ENCODE peak calls at places on chromosomes 5 and 9, in five cellular contexts. One of them, this sample, is unnamed.
A peak's percentile ranks its signal among the peaks of the same experiment; 100 is the strongest.

GRCh38 chr9:69175488-69175872 is 1.4 kb downstream of the TJP2 start:
- DNase-seq in ecto neural progenitor cell: no peak
- DNase-seq in NCI-H2029 treated with DMSO at 0.1 percent for 48 hours: no peak
- DNase-seq in stimulated activated CD4-positive, alpha-beta T cell treated with anti-CD3 and anti-CD28 coated beads, Interleukin-4, amount 100 ng/mL, for 48 hours: no peak
- DNase-seq in stimulated activated CD8-positive, alpha-beta memory T cell treated with anti-CD3 and anti-CD28 coated beads, Interleukin-2, amount 100 ng/mL, for 1 hour: no peak
- DNase-seq in this sample: no peak

GRCh38 chr5:175444060-175444904 is at the start of gene DRD1:
- DNase-seq in stimulated activated CD8-positive, alpha-beta memory T cell treated with anti-CD3 and anti-CD28 coated beads, Interleukin-2, amount 100 ng/mL, for 1 hour: no peak
- DNase-seq in NCI-H2029 treated with DMSO at 0.1 percent for 48 hours: no peak
- DNase-seq in stimulated activated CD4-positive, alpha-beta T cell treated with anti-CD3 and anti-CD28 coated beads, Interleukin-4, amount 100 ng/mL, for 48 hours: peak; percentile 48
- DNase-seq in ecto neural progenitor cell: peak; percentile 81
- DNase-seq in this sample: peak; percentile 90

GRCh38 chr5:141476132-141476909 is 555 bp downstream of the PCDHGC3 start:
- DNase-seq in stimulated activated CD4-positive, alpha-beta T cell treated with anti-CD3 and anti-CD28 coated beads, Interleukin-4, amount 100 ng/mL, for 48 hours: no peak
- DNase-seq in stimulated activated CD8-positive, alpha-beta memory T cell treated with anti-CD3 and anti-CD28 coated beads, Interleukin-2, amount 100 ng/mL, for 1 hour: no peak
- DNase-seq in NCI-H2029 treated with DMSO at 0.1 percent for 48 hours: peak; percentile 14
- DNase-seq in ecto neural progenitor cell: peak; percentile 69
- DNase-seq in this sample: no peak

GRCh38 chr5:120354126-120354525 is 110.0 kb upstream of the PRR16 start:
- DNase-seq in stimulated activated CD4-positive, alpha-beta T cell treated with anti-CD3 and anti-CD28 coated beads, Interleukin-4, amount 100 ng/mL, for 48 hours: no peak
- DNase-seq in ecto neural progenitor cell: no peak
- DNase-seq in NCI-H2029 treated with DMSO at 0.1 percent for 48 hours: no peak
- DNase-seq in stimulated activated CD8-positive, alpha-beta memory T cell treated with anti-CD3 and anti-CD28 coated beads, Interleukin-2, amount 100 ng/mL, for 1 hour: no peak
- DNase-seq in this sample: no peak

GRCh38 chr9:121156263-121156731 is 45.4 kb downstream of the RAB14 start:
- DNase-seq in stimulated activated CD8-positive, alpha-beta memory T cell treated with anti-CD3 and anti-CD28 coated beads, Interleukin-2, amount 100 ng/mL, for 1 hour: no peak
- DNase-seq in stimulated activated CD4-positive, alpha-beta T cell treated with anti-CD3 and anti-CD28 coated beads, Interleukin-4, amount 100 ng/mL, for 48 hours: no peak
- DNase-seq in ecto neural progenitor cell: no peak
- DNase-seq in NCI-H2029 treated with DMSO at 0.1 percent for 48 hours: no peak
- DNase-seq in this sample: no peak

GRCh38 chr5:31855527-31855862 is 216.6 kb downstream of the PDZD2 start:
- DNase-seq in stimulated activated CD4-positive, alpha-beta T cell treated with anti-CD3 and anti-CD28 coated beads, Interleukin-4, amount 100 ng/mL, for 48 hours: no peak
- DNase-seq in ecto neural progenitor cell: no peak
- DNase-seq in NCI-H2029 treated with DMSO at 0.1 percent for 48 hours: no peak
- DNase-seq in stimulated activated CD8-positive, alpha-beta memory T cell treated with anti-CD3 and anti-CD28 coated beads, Interleukin-2, amount 100 ng/mL, for 1 hour: no peak
- DNase-seq in this sample: no peak

GRCh38 chr9:71001780-71002386 is 119.5 kb downstream of the TRPM3 start:
- DNase-seq in stimulated activated CD8-positive, alpha-beta memory T cell treated with anti-CD3 and anti-CD28 coated beads, Interleukin-2, amount 100 ng/mL, for 1 hour: no peak
- DNase-seq in NCI-H2029 treated with DMSO at 0.1 percent for 48 hours: peak; percentile 4
- DNase-seq in ecto neural progenitor cell: no peak
- DNase-seq in stimulated activated CD4-positive, alpha-beta T cell treated with anti-CD3 and anti-CD28 coated beads, Interleukin-4, amount 100 ng/mL, for 48 hours: no peak
- DNase-seq in this sample: no peak

GRCh38 chr5:54651482-54652076 is 134.0 kb downstream of the SNX18 start:
- DNase-seq in ecto neural progenitor cell: no peak
- DNase-seq in stimulated activated CD4-positive, alpha-beta T cell treated with anti-CD3 and anti-CD28 coated beads, Interleukin-4, amount 100 ng/mL, for 48 hours: no peak
- DNase-seq in NCI-H2029 treated with DMSO at 0.1 percent for 48 hours: peak; percentile 59
- DNase-seq in stimulated activated CD8-positive, alpha-beta memory T cell treated with anti-CD3 and anti-CD28 coated beads, Interleukin-2, amount 100 ng/mL, for 1 hour: no peak
- DNase-seq in this sample: no peak

GRCh38 chr5:43802651-43803050 is 199.7 kb downstream of the NNT start:
- DNase-seq in stimulated activated CD8-positive, alpha-beta memory T cell treated with anti-CD3 and anti-CD28 coated beads, Interleukin-2, amount 100 ng/mL, for 1 hour: no peak
- DNase-seq in ecto neural progenitor cell: no peak
- DNase-seq in stimulated activated CD4-positive, alpha-beta T cell treated with anti-CD3 and anti-CD28 coated beads, Interleukin-4, amount 100 ng/mL, for 48 hours: no peak
- DNase-seq in NCI-H2029 treated with DMSO at 0.1 percent for 48 hours: no peak
- DNase-seq in this sample: no peak